ENCODE peak calls at places on chromosome 11, in seven cellular contexts. G is CD4-positive, alpha-beta T cell; O is OCI-LY7; P is ovary; A is keratinocyte; E is endodermal cell; F is Peyer's patch. X is an unnamed sample.

GRCh38 chr11:2672553-2673249 is 27.1 kb downstream of the KCNQ1OT1 start:
- DNase-seq in G (no peak), O (no peak), P (no peak), A (no peak), E (peak; percentile 29), F (no peak), X (no peak)

GRCh38 chr11:126411971-126412381 is 56.5 kb downstream of the ST3GAL4 start:
- DNase-seq in G (no peak), O (no peak), P (peak; percentile 72), A (no peak), E (peak; percentile 67), F (no peak), X (no peak)

GRCh38 chr11:126359431-126360048 is 4.1 kb downstream of the ST3GAL4 start:
- DNase-seq in G (no peak), O (no peak), P (peak; percentile 95), A (no peak), E (no peak), F (no peak), X (peak; percentile 75)

GRCh38 chr11:95977534-95978174 is 53.7 kb upstream of the MTMR2 start:
- DNase-seq in G (no peak), O (no peak), P (no peak), A (no peak), E (no peak), F (no peak), X (no peak)

GRCh38 chr11:72413914-72414628 is 20.3 kb downstream of the CLPB start:
- DNase-seq in G (peak; percentile 63), O (peak; percentile 84), P (peak; percentile 90), A (no peak), E (peak; percentile 89), F (peak; percentile 88), X (peak; percentile 79)

GRCh38 chr11:47056261-47056915 is 119.8 kb downstream of the CSTPP1 start:
- DNase-seq in G (no peak), O (no peak), P (no peak), A (no peak), E (no peak), F (no peak), X (no peak)

GRCh38 chr11:22884268-22884667 is 24.0 kb upstream of the CCDC179 start:
- DNase-seq in G (no peak), O (no peak), P (no peak), A (no peak), E (no peak), F (no peak), X (no peak)

GRCh38 chr11:110716361-110716760 is 4.1 kb upstream of the ARHGAP20 start:
- DNase-seq in G (no peak), O (no peak), P (no peak), A (no peak), E (no peak), F (no peak), X (no peak)

GRCh38 chr11:95487391-95487790 is 256.4 kb upstream of the SESN3 start:
- DNase-seq in G (no peak), O (no peak), P (no peak), A (no peak), E (no peak), F (no peak), X (no peak)

GRCh38 chr11:121533556-121534050 is 80.8 kb upstream of the SORL1-AS1 start:
- DNase-seq in G (no peak), O (peak; percentile 25), P (no peak), A (no peak), E (no peak), F (no peak), X (no peak)

GRCh38 chr11:85823816-85824215 is 12.9 kb upstream of the SYTL2 start:
- DNase-seq in G (peak; percentile 56), O (no peak), P (no peak), A (no peak), E (no peak), F (no peak), X (no peak)

GRCh38 chr11:19239039-19239438 is 1.7 kb downstream of the E2F8 start:
- DNase-seq in G (no peak), O (peak; percentile 24), P (no peak), A (no peak), E (no peak), F (no peak), X (no peak)

GRCh38 chr11:57224537-57224936 is 12.5 kb downstream of the APLNR start:
- DNase-seq in G (no peak), O (no peak), P (no peak), A (no peak), E (no peak), F (no peak), X (no peak)

GRCh38 chr11:111724615-111725129 is 41.5 kb downstream of the PPP2R1B start:
- DNase-seq in G (no peak), O (no peak), P (no peak), A (no peak), E (no peak), F (no peak), X (no peak)

GRCh38 chr11:111725621-111726020 is 40.6 kb downstream of the PPP2R1B start:
- DNase-seq in G (no peak), O (no peak), P (no peak), A (no peak), E (no peak), F (no peak), X (no peak)

GRCh38 chr11:111726301-111726713 is 39.9 kb downstream of the PPP2R1B start:
- DNase-seq in G (no peak), O (no peak), P (no peak), A (no peak), E (no peak), F (no peak), X (no peak)

GRCh38 chr11:111720801-111721494 is 45.2 kb downstream of the PPP2R1B start:
- DNase-seq in G (no peak), O (no peak), P (peak; percentile 44), A (no peak), E (no peak), F (no peak), X (no peak)

DNA sequence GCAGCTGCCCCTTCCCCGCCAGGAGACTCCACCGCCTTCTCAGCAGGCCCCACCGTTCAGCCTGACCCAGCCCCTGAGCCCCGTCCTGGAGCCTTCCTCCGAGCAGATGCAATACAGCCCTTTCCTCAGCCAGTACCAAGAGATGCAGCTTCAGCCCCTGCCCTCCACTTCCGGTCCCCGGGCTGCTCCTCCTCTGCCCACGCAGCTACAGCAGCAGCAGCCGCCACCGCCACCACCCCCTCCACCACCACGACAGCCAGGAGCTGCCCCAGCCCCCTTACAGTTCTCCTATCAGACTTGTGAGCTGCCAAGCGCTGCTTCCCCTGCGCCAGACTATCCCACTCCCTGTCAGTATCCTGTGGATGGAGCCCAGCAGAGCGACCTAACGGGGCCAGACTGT is 42.6 kb downstream of the PPP2R1B start:
- DNase-seq in G (no peak), O (no peak), P (no peak), A (no peak), E (peak; percentile 62), F (no peak), X (no peak)
- TF ChIP-seq CTCF in G (no peak), O (no peak), P (no peak), A (no peak), E (no peak), F (no peak), X (no peak)

GRCh38 chr11:78262710-78263109 is 74.0 kb downstream of the USP35 start:
- DNase-seq in G (no peak), O (no peak), P (no peak), A (no peak), E (no peak), F (no peak), X (no peak)

GRCh38 chr11:78266451-78266850 is 77.7 kb downstream of the USP35 start:
- DNase-seq in G (no peak), O (no peak), P (no peak), A (no peak), E (no peak), F (no peak), X (no peak)

GRCh38 chr11:78268516-78269410 is 80.0 kb downstream of the USP35 start:
- DNase-seq in G (no peak), O (no peak), P (peak; percentile 69), A (no peak), E (no peak), F (no peak), X (no peak)

GRCh38 chr11:78261869-78262637 is 73.3 kb downstream of the USP35 start:
- DNase-seq in G (no peak), O (no peak), P (no peak), A (no peak), E (no peak), F (no peak), X (no peak)

GRCh38 chr11:78265326-78265725 is 76.6 kb downstream of the USP35 start:
- DNase-seq in G (no peak), O (no peak), P (no peak), A (no peak), E (no peak), F (no peak), X (no peak)
- H3K27ac ChIP-seq in G (no peak overlapping the region), O (no peak overlapping the region), P (no peak overlapping the region), A (no peak overlapping the region), E (no peak overlapping the region), F (no peak overlapping the region), X (no peak overlapping the region)

GRCh38 chr11:62724171-62724570 is 3.1 kb downstream of the HNRNPUL2 start:
- DNase-seq in G (no peak), O (no peak), P (no peak), A (no peak), E (no peak), F (no peak), X (no peak)

GRCh38 chr11:62726156-62727006 is 876 bp downstream of the HNRNPUL2 start:
- DNase-seq in G (no peak), O (peak; percentile 37), P (no peak), A (no peak), E (peak; percentile 58), F (no peak), X (no peak)

GRCh38 chr11:62725686-62726085 is 1.6 kb downstream of the HNRNPUL2 start:
- DNase-seq in G (no peak), O (no peak), P (no peak), A (no peak), E (no peak), F (no peak), X (no peak)

GRCh38 chr11:62727833-62728721 is at the start of gene TTC9C:
- DNase-seq in G (peak; percentile 77), O (peak; percentile 99), P (peak; percentile 88), A (peak; percentile 69), E (peak; percentile 95), F (peak; percentile 88), X (peak; percentile 88)

GRCh38 chr11:62727007-62727832 is at the start of gene HNRNPUL2:
- DNase-seq in G (peak; percentile 97), O (peak; percentile 100), P (peak; percentile 99), A (peak; percentile 89), E (peak; percentile 100), F (peak; percentile 98), X (peak; percentile 98)
- TF ChIP-seq CTCF in G (no peak), O (peak; percentile 25), P (no peak), A (no peak), E (peak; percentile 21), F (no peak), X (no peak)

GRCh38 chr11:66151273-66151672 is 81.2 kb downstream of the PACS1 start:
- DNase-seq in G (no peak), O (no peak), P (no peak), A (no peak), E (no peak), F (no peak), X (no peak)
- H3K27ac ChIP-seq in G (no peak overlapping the region), O (no peak overlapping the region), P (no peak overlapping the region), A (no peak overlapping the region), E (no peak overlapping the region), F (no peak overlapping the region), X (no peak overlapping the region)

GRCh38 chr11:36540998-36541397 is 26.8 kb upstream of the RAG1 start:
- DNase-seq in G (no peak), O (peak; percentile 48), P (no peak), A (no peak), E (peak; percentile 79), F (peak; percentile 60), X (peak; percentile 68)
- TF ChIP-seq CTCF in G (no peak), O (peak; percentile 60), P (no peak), A (peak; percentile 78), E (peak; percentile 62), F (peak; percentile 63), X (peak; percentile 40)